ENCODE peak calls at places on chromosomes 5 and 9, in four cellular contexts. N, I, W and K are unnamed samples.

GRCh38 chr9:2876726-2877125 is 32.8 kb upstream of the PUM3 start:
- DNase-seq in N (no peak), I (no peak), W (no peak), K (no peak)

GRCh38 chr5:125899006-125899405 is 524.2 kb upstream of the GRAMD2B start:
- DNase-seq in N (no peak), I (no peak), W (no peak), K (no peak)

GRCh38 chr5:40678021-40678939 is 1.4 kb upstream of the PTGER4 start:
- DNase-seq in N (no peak), I (no peak), W (no peak), K (no peak)

GRCh38 chr9:34332370-34332964 is 3.1 kb downstream of the NUDT2 start:
- DNase-seq in N (no peak), I (no peak), W (no peak), K (peak)

GRCh38 chr9:4137234-4137633 is 162.6 kb downstream of the GLIS3 start:
- DNase-seq in N (no peak), I (no peak), W (no peak), K (peak)

GRCh38 chr5:37844004-37844403 is 4.2 kb upstream of the GDNF start:
- DNase-seq in N (no peak), I (no peak), W (no peak), K (no peak)

GRCh38 chr5:107418071-107418470 is 252.7 kb downstream of the EFNA5 start:
- DNase-seq in N (no peak), I (no peak), W (no peak), K (no peak)

GRCh38 chr5:37212096-37212495 is 37.1 kb downstream of the CPLANE1 start:
- DNase-seq in N (no peak), I (no peak), W (no peak), K (no peak)

GRCh38 chr5:15233566-15233965 is 266.4 kb upstream of the FBXL7 start:
- DNase-seq in N (no peak), I (no peak), W (no peak), K (peak)

GRCh38 chr9:36603006-36603405 is 30.3 kb downstream of the MELK start:
- DNase-seq in N (no peak), I (no peak), W (no peak), K (peak)

GRCh38 chr9:20012232-20012631 is 223.4 kb upstream of the SLC24A2 start:
- DNase-seq in N (no peak), I (no peak), W (no peak), K (no peak)

GRCh38 chr5:122183098-122183794 is 53.9 kb downstream of the ZNF474 start:
- DNase-seq in N (no peak), I (peak), W (peak), K (peak)

GRCh38 chr5:55450050-55450765 is 84.6 kb downstream of the PLPP1 start:
- DNase-seq in N (no peak), I (no peak), W (no peak), K (peak)

GRCh38 chr5:6407547-6408259 is 29.4 kb upstream of the MED10 start:
- DNase-seq in N (no peak), I (no peak), W (no peak), K (no peak)

GRCh38 chr5:68449380-68449779 is 233.8 kb downstream of the PIK3R1 start:
- DNase-seq in N (no peak), I (no peak), W (no peak), K (no peak)

GRCh38 chr5:93607367-93608258 is 24.6 kb downstream of the NR2F1 start:
- DNase-seq in N (no peak), I (no peak), W (no peak), K (peak)

GRCh38 chr5:14171621-14172020 is 28.5 kb downstream of the TRIO start:
- DNase-seq in N (no peak), I (no peak), W (no peak), K (peak)

GRCh38 chr5:125776656-125777055 is 646.6 kb upstream of the GRAMD2B start:
- DNase-seq in N (no peak), I (no peak), W (no peak), K (no peak)

GRCh38 chr5:142826093-142826492 is 55.9 kb downstream of the ARHGAP26 start:
- DNase-seq in N (no peak), I (no peak), W (no peak), K (no peak)

GRCh38 chr9:95065224-95065623 is 252.3 kb downstream of the FANCC start:
- DNase-seq in N (no peak), I (no peak), W (no peak), K (no peak)

GRCh38 chr9:135989722-135990467 is 28.7 kb upstream of the UBAC1 start:
- DNase-seq in N (no peak), I (peak), W (peak), K (no peak)

GRCh38 chr5:61744690-61745619 is 412.9 kb downstream of the ZSWIM6 start:
- DNase-seq in N (no peak), I (no peak), W (no peak), K (no peak)

GRCh38 chr5:16574789-16575785 is 41.7 kb downstream of the RETREG1 start:
- DNase-seq in N (no peak), I (no peak), W (peak), K (peak)

GRCh38 chr5:1909346-1909985 is 26.7 kb upstream of the IRX4 start:
- DNase-seq in N (no peak), I (no peak), W (no peak), K (no peak)

GRCh38 chr9:134606951-134607733 is 34.5 kb upstream of the COL5A1 start:
- DNase-seq in N (no peak), I (no peak), W (no peak), K (no peak)

GRCh38 chr9:133534346-133535284 is at the start of gene ADAMTSL2:
- DNase-seq in N (no peak), I (peak), W (peak), K (peak)

GRCh38 chr9:22813520-22813919 is 366.9 kb downstream of the DMRTA1 start:
- DNase-seq in N (no peak), I (no peak), W (no peak), K (peak)

GRCh38 chr5:180173198-180173544 is 35.8 kb downstream of the RASGEF1C start:
- DNase-seq in N (no peak), I (no peak), W (no peak), K (no peak)

GRCh38 chr9:112130347-112130746 is 44.8 kb downstream of the SUSD1 start:
- DNase-seq in N (no peak), I (no peak), W (no peak), K (no peak)